ENCODE peak calls at places on chromosomes 2 and 18, in six cellular contexts. I is neuronal stem cell, Q is H1, R is H9, H is trophoblast cell, U is mesenchymal stem cell. S is an unnamed sample.

GRCh38 chr2:171436307-171436706 is 2.3 kb downstream of the DCAF17 start:
- DNase-seq in H (peak; percentile 37), R (no peak), U (peak; percentile 67), Q (no peak), I (no peak), S (peak; percentile 94)

GRCh38 chr2:216672466-216672865 is 22.9 kb downstream of the IGFBP5 start:
- DNase-seq in R (no peak), H (no peak), U (no peak), Q (no peak), I (no peak), S (no peak)

GRCh38 chr2:133380991-133381390 is 187.3 kb downstream of the NCKAP5 start:
- DNase-seq in I (no peak), H (no peak), R (no peak), Q (no peak), U (no peak), S (no peak)

GRCh38 chr18:47749195-47749973 is 181.1 kb downstream of the SMAD2 start:
- DNase-seq in U (peak; percentile 47), R (peak; percentile 78), I (peak; percentile 79), H (peak; percentile 64), Q (peak; percentile 95), S (peak; percentile 37)

GRCh38 chr2:168611091-168611490 is 155.0 kb downstream of the CERS6 start:
- DNase-seq in R (no peak), U (no peak), H (no peak), Q (no peak), I (no peak), S (no peak)

GRCh38 chr2:240997141-240997855 is 1.1 kb upstream of the SNED1 start:
- DNase-seq in I (no peak), U (no peak), H (no peak), Q (peak; percentile 36), R (no peak), S (no peak)

GRCh38 chr2:202965810-202966454 is 48.7 kb upstream of the NBEAL1 start:
- DNase-seq in I (no peak), Q (no peak), R (peak; percentile 42), U (peak; percentile 90), H (peak; percentile 17), S (peak; percentile 63)

GRCh38 chr18:51049137-51049536 is 19.1 kb downstream of the SMAD4 start:
- DNase-seq in Q (no peak), I (no peak), R (no peak), U (no peak), H (no peak), S (no peak)

GRCh38 chr18:80143876-80144275 is 34.8 kb downstream of the ADNP2 start:
- DNase-seq in R (no peak), H (no peak), U (no peak), I (no peak), Q (no peak), S (peak; percentile 68)

GRCh38 chr2:135409436-135409835 is 121.6 kb downstream of the ZRANB3 start:
- DNase-seq in I (no peak), U (no peak), R (no peak), Q (no peak), H (no peak), S (no peak)

GRCh38 chr2:218405365-218406208 is 5.9 kb downstream of the CTDSP1 start:
- DNase-seq in U (peak; percentile 28), I (peak; percentile 35), Q (peak; percentile 63), R (no peak), H (no peak), S (no peak)

GRCh38 chr2:105606081-105606480 is 138.6 kb upstream of the NCK2 start:
- DNase-seq in I (no peak), Q (no peak), R (no peak), U (no peak), H (no peak), S (no peak)

GRCh38 chr18:14999085-14999975 is 251.4 kb downstream of the ANKRD30B start:
- DNase-seq in Q (peak; percentile 55), R (no peak), H (no peak), U (no peak), I (no peak), S (no peak)

GRCh38 chr2:47499621-47500309 is 96.8 kb downstream of the MSH2 start:
- DNase-seq in H (no peak), R (no peak), Q (no peak), I (no peak), U (no peak), S (no peak)
- H3K9me3 ChIP-seq in H (peaks cover 35% of the 10 kb centered on the region), R (peaks cover 28% of the 10 kb centered on the region), Q (peaks cover 19% of the 10 kb centered on the region), I (peaks cover 16% of the 10 kb centered on the region), U (peaks cover 14% of the 10 kb centered on the region), S (peaks cover 11% of the 10 kb centered on the region)

DNA sequence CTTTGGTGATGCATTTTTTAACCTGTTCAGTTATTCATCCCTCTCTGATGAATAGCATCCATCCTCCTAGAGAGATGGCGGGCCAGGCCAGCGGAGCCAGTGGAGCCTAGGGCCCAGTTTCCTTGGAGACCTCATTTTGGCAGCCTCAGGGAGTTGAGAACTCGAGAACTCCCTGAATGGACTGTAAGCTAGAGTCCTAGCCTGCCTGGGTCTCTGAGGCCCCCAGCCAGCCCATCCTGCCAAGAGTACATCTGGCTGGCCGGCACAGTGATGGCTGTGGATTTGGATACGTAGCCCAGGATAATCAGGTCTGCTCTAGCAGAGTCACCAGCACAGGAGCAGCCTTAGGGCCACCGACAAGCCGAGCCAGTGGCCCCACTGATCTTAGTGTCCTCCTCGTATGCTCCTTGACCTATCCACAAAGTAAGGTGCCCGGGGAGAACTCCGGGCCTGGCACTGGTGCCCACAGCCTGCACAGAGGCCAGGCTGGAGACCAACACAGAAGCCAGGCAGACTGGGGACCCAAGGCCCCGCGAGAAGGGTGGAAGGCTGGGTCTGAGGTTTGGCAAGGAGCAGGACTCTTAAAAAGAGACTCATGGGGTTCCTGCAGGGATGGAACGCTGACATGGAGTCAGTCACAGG is 110.5 kb upstream of the MCFD2 start:
- DNase-seq in H (no peak), Q (no peak), I (no peak), U (no peak), R (no peak), S (no peak)
- H2BK5ac ChIP-seq in H (no peak overlapping the region), Q (no peak overlapping the region), I (no peak overlapping the region), U (no peak overlapping the region), R (no peak overlapping the region), S (no peak overlapping the region)

DNA sequence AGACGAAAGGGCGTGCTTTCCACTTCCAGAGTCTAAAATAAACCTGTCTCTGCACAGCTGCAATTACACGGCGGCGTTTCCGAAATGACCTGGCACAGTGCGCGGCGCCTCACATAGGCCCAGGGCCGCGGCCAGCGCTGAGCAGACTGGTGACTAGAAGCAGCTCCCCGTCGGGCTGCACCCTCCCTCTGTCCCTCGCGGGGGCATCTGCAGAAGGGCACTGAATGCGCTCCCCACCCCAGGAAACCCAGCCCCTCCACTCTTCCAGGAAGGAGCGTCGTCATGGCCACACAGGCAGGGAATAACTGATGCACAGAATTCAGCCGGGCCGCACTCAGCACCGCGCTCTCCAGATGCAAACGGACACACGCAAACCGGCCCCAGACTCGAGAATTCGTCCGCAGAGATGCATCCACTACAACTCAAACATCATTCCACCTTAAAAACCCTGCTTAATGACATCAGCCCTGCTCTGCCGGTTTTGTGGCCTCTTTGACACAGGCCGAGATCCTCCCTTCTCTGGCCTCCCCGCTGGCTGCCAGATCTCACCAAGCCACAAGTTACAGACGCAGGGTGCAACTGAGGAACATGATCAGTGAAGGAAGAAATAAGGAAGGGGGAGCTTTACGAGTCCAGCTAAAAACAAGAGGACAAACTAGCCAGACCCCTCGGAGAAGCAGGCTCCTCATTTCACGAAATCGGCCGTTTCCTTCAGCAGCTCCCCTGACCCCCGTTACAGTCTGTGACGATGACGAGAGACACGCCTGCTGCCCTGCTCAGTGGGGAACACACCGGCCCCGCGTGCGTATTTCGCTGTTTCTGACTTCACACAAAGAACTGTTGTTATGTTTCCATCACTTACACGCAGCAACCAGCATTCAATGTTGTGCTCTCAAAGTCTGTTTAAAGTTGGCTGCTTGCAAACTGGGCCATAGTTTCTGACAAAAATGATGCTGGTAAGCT is 40.2 kb downstream of the MBP start:
- DNase-seq in I (no peak), U (no peak), R (no peak), H (no peak), Q (no peak), S (no peak)
- H3K4me1 ChIP-seq in I (no peaks in the 10 kb centered on the region), U (peaks cover 41% of the 10 kb centered on the region), R (peaks cover 5% of the 10 kb centered on the region), H (peaks cover 55% of the 10 kb centered on the region), Q (peaks cover 15% of the 10 kb centered on the region), S (peaks cover 6% of the 10 kb centered on the region)

GRCh38 chr2:229805559-229805958 is 91.2 kb upstream of the DNER start:
- DNase-seq in R (no peak), Q (no peak), U (no peak), H (no peak), I (no peak), S (no peak)
- H3K9me3 ChIP-seq in R (no peaks in the 10 kb centered on the region), Q (no peaks in the 10 kb centered on the region), U (no peaks in the 10 kb centered on the region), H (no peaks in the 10 kb centered on the region), I (no peaks in the 10 kb centered on the region), S (no peaks in the 10 kb centered on the region)

GRCh38 chr2:194822657-194823056 is 834.4 kb upstream of the SLC39A10 start:
- DNase-seq in I (no peak), Q (no peak), R (no peak), U (no peak), H (no peak), S (no peak)
- H2BK5ac ChIP-seq in I (no peak overlapping the region), Q (no peak overlapping the region), R (no peak overlapping the region), U (no peak overlapping the region), H (no peak overlapping the region), S (no peak overlapping the region)

DNA sequence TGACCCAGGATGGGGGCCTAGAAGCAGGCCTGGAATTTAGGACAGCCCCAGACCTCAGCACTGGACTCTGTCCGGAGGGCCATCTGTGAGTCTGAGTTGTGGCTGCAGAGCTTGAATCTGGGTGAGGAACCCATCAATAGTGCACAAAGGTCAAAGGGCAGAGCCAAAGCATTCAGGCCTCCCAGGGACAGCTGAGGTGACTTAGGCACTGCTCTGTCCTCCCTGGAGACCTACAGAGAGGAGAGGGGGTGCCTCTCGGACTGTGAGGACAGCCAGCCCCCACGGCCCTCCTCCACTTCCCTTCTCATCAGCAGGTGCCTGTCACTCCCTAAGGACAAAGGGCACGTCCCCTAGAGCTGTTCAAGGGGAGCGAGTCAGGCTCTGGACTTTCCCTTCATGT is 25.1 kb upstream of the PRLH start:
- DNase-seq in I (peak; percentile 20), U (no peak), Q (no peak), R (no peak), H (no peak), S (no peak)
- H3K4me1 ChIP-seq in I (peaks cover 8% of the 10 kb centered on the region), U (peaks cover 5% of the 10 kb centered on the region), Q (no peaks in the 10 kb centered on the region), R (no peaks in the 10 kb centered on the region), H (peaks cover 4% of the 10 kb centered on the region), S (peaks cover 4% of the 10 kb centered on the region)

GRCh38 chr2:22525676-22526075 is 859.3 kb upstream of the KLHL29 start:
- DNase-seq in I (no peak), H (no peak), U (no peak), Q (no peak), R (no peak), S (no peak)
- H3K9me3 ChIP-seq in I (peaks cover 2% of the 10 kb centered on the region), H (no peaks in the 10 kb centered on the region), U (peaks cover 11% of the 10 kb centered on the region), Q (peaks cover 2% of the 10 kb centered on the region), R (no peaks in the 10 kb centered on the region), S (peaks cover 3% of the 10 kb centered on the region)